ENCODE peak calls at places on chromosomes 16 and 17, in eight cellular contexts. One of them, this sample, is unnamed.

GRCh38 chr17:48340916-48341315 is 89.1 kb downstream of the SKAP1 start:
- DNase-seq in stomach: no peak
- DNase-seq in heart left ventricle: no peak
- DNase-seq in ovary: no peak
- DNase-seq in GM12878: no peak
- DNase-seq in body of pancreas: no peak
- DNase-seq in spleen: no peak
- DNase-seq in transverse colon: no peak
- DNase-seq in this sample: no peak

GRCh38 chr16:9479008-9479407 is 387.6 kb downstream of the HAPSTR1 start:
- DNase-seq in stomach: no peak
- DNase-seq in heart left ventricle: no peak
- DNase-seq in ovary: no peak
- DNase-seq in GM12878: no peak
- DNase-seq in body of pancreas: no peak
- DNase-seq in spleen: no peak
- DNase-seq in transverse colon: no peak
- DNase-seq in this sample: no peak

GRCh38 chr17:81025756-81026155 is 9.2 kb upstream of the BAIAP2 start:
- DNase-seq in stomach: no peak
- DNase-seq in heart left ventricle: peak; percentile 15
- DNase-seq in ovary: no peak
- DNase-seq in GM12878: no peak
- DNase-seq in body of pancreas: no peak
- DNase-seq in spleen: peak; percentile 68
- DNase-seq in transverse colon: no peak
- DNase-seq in this sample: no peak

GRCh38 chr16:17032332-17032731 is 438.4 kb downstream of the XYLT1 start:
- DNase-seq in stomach: no peak
- DNase-seq in heart left ventricle: no peak
- DNase-seq in ovary: no peak
- DNase-seq in GM12878: no peak
- DNase-seq in body of pancreas: no peak
- DNase-seq in spleen: no peak
- DNase-seq in transverse colon: no peak
- DNase-seq in this sample: no peak

GRCh38 chr17:82298538-82299421 is 18.6 kb downstream of the CD7 start:
- DNase-seq in stomach: no peak
- DNase-seq in heart left ventricle: no peak
- DNase-seq in ovary: no peak
- DNase-seq in GM12878: no peak
- DNase-seq in body of pancreas: no peak
- DNase-seq in spleen: no peak
- DNase-seq in transverse colon: no peak
- DNase-seq in this sample: no peak

GRCh38 chr16:4937782-4938682 is 1.1 kb upstream of the PPL start:
- DNase-seq in stomach: no peak
- DNase-seq in heart left ventricle: no peak
- DNase-seq in ovary: no peak
- DNase-seq in GM12878: no peak
- DNase-seq in body of pancreas: peak; percentile 51
- DNase-seq in spleen: no peak
- DNase-seq in transverse colon: peak; percentile 64
- DNase-seq in this sample: no peak

GRCh38 chr17:41538565-41538991 is 10.5 kb upstream of the KRT19 start:
- DNase-seq in stomach: no peak
- DNase-seq in heart left ventricle: no peak
- DNase-seq in ovary: no peak
- DNase-seq in GM12878: no peak
- DNase-seq in body of pancreas: no peak
- DNase-seq in spleen: peak; percentile 22
- DNase-seq in transverse colon: no peak
- DNase-seq in this sample: no peak

GRCh38 chr17:30360396-30360795 is 18.3 kb upstream of the CPD start:
- DNase-seq in stomach: no peak
- DNase-seq in heart left ventricle: no peak
- DNase-seq in ovary: no peak
- DNase-seq in GM12878: no peak
- DNase-seq in body of pancreas: no peak
- DNase-seq in spleen: no peak
- DNase-seq in transverse colon: no peak
- DNase-seq in this sample: no peak

GRCh38 chr16:1745900-1746692 is 25.2 kb downstream of the NME3 start:
- DNase-seq in stomach: no peak
- DNase-seq in heart left ventricle: no peak
- DNase-seq in ovary: no peak
- DNase-seq in GM12878: no peak
- DNase-seq in body of pancreas: no peak
- DNase-seq in spleen: no peak
- DNase-seq in transverse colon: no peak
- DNase-seq in this sample: no peak

GRCh38 chr16:73122604-73123386 is 74.9 kb upstream of the ZFHX3 start:
- DNase-seq in stomach: no peak
- DNase-seq in heart left ventricle: peak; percentile 66
- DNase-seq in ovary: no peak
- DNase-seq in GM12878: no peak
- DNase-seq in body of pancreas: no peak
- DNase-seq in spleen: no peak
- DNase-seq in transverse colon: no peak
- DNase-seq in this sample: no peak

GRCh38 chr16:82329504-82330192 is 159.6 kb upstream of the MPHOSPH6 start:
- DNase-seq in stomach: peak; percentile 82
- DNase-seq in heart left ventricle: no peak
- DNase-seq in ovary: no peak
- DNase-seq in GM12878: no peak
- DNase-seq in body of pancreas: peak; percentile 82
- DNase-seq in spleen: no peak
- DNase-seq in transverse colon: no peak
- DNase-seq in this sample: no peak

GRCh38 chr17:42676424-42677011 is at the start of gene PLEKHH3:
- DNase-seq in stomach: no peak
- DNase-seq in heart left ventricle: no peak
- DNase-seq in ovary: no peak
- DNase-seq in GM12878: no peak
- DNase-seq in body of pancreas: no peak
- DNase-seq in spleen: peak; percentile 85
- DNase-seq in transverse colon: no peak
- DNase-seq in this sample: no peak
- TF ChIP-seq POLR2A in stomach: no peak
- TF ChIP-seq POLR2A in heart left ventricle: peak; percentile 92
- TF ChIP-seq POLR2A in ovary: peak; percentile 86
- TF ChIP-seq POLR2A in GM12878: peak; percentile 69
- TF ChIP-seq POLR2A in body of pancreas: peak; percentile 81
- TF ChIP-seq POLR2A in spleen: no peak
- TF ChIP-seq POLR2A in transverse colon: peak; percentile 60
- TF ChIP-seq POLR2A in this sample: peak; percentile 92

GRCh38 chr17:61048398-61049106 is 351.1 kb upstream of the TBX2 start:
- DNase-seq in stomach: no peak
- DNase-seq in heart left ventricle: no peak
- DNase-seq in ovary: no peak
- DNase-seq in GM12878: no peak
- DNase-seq in body of pancreas: no peak
- DNase-seq in spleen: no peak
- DNase-seq in transverse colon: no peak
- DNase-seq in this sample: no peak
- H3K4me3 ChIP-seq in stomach: no peak overlapping the region
- H3K4me3 ChIP-seq in heart left ventricle: no peak overlapping the region
- H3K4me3 ChIP-seq in ovary: no peak overlapping the region
- H3K4me3 ChIP-seq in GM12878: no peak overlapping the region
- H3K4me3 ChIP-seq in body of pancreas: no peak overlapping the region
- H3K4me3 ChIP-seq in spleen: no peak overlapping the region
- H3K4me3 ChIP-seq in transverse colon: no peak overlapping the region
- H3K4me3 ChIP-seq in this sample: no peak overlapping the region

GRCh38 chr16:67720236-67720635 is 1.1 kb upstream of the GFOD2 start:
- DNase-seq in stomach: no peak
- DNase-seq in heart left ventricle: no peak
- DNase-seq in ovary: peak; percentile 19
- DNase-seq in GM12878: no peak
- DNase-seq in body of pancreas: no peak
- DNase-seq in spleen: no peak
- DNase-seq in transverse colon: no peak
- DNase-seq in this sample: no peak

GRCh38 chr16:67719778-67720144 is 645 bp upstream of the GFOD2 start:
- DNase-seq in stomach: no peak
- DNase-seq in heart left ventricle: peak; percentile 41
- DNase-seq in ovary: peak; percentile 31
- DNase-seq in GM12878: no peak
- DNase-seq in body of pancreas: peak; percentile 35
- DNase-seq in spleen: peak; percentile 51
- DNase-seq in transverse colon: peak; percentile 17
- DNase-seq in this sample: no peak

GRCh38 chr16:67718668-67719047 is 458 bp downstream of the GFOD2 start:
- DNase-seq in stomach: no peak
- DNase-seq in heart left ventricle: no peak
- DNase-seq in ovary: no peak
- DNase-seq in GM12878: no peak
- DNase-seq in body of pancreas: no peak
- DNase-seq in spleen: no peak
- DNase-seq in transverse colon: peak; percentile 11
- DNase-seq in this sample: no peak

GRCh38 chr16:67716097-67716496 is 3.0 kb downstream of the GFOD2 start:
- DNase-seq in stomach: no peak
- DNase-seq in heart left ventricle: no peak
- DNase-seq in ovary: no peak
- DNase-seq in GM12878: no peak
- DNase-seq in body of pancreas: no peak
- DNase-seq in spleen: no peak
- DNase-seq in transverse colon: no peak
- DNase-seq in this sample: no peak

DNA sequence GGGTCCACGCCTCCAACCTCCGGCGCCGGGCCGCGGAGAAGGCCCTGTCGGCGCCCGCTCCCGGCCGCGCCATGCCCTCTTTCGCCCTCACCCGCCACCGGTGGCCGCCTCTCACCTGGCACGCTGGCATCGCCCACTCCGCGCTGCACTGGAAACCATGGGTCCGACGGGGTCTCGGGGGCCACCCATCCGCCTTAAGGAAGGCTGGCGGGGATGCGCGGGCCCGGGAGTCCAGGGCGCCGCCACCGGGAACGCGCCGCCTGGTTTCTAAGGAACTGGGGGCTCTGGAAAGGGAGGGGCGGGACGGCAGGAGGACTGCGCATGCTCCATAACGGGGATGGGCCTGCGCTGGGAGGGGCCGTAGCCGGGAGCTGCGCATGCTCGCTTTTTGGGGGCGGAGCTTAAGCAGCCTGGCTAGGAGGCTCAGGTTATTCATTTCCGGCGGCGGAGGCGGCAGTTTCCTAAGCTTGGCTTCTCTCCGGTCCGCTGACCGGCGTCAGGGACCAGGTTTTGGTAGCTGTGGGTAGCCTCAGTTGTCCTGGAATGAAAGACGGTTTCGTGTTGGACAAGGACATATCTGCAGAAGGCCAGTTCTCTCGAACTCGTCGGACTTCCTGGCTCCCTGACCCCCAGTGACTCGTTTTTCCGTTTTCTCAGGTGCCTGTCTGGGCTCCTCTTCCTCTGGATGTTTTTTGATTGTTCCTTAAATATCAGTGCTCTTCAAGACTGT is at the start of gene GFOD2:
- DNase-seq in stomach: peak; percentile 97
- DNase-seq in heart left ventricle: peak; percentile 97
- DNase-seq in ovary: peak; percentile 98
- DNase-seq in GM12878: peak; percentile 79
- DNase-seq in body of pancreas: peak; percentile 97
- DNase-seq in spleen: peak; percentile 99
- DNase-seq in transverse colon: peak; percentile 98
- DNase-seq in this sample: peak; percentile 72
- TF ChIP-seq POLR2A in stomach: no peak
- TF ChIP-seq POLR2A in heart left ventricle: peak; percentile 94
- TF ChIP-seq POLR2A in ovary: peak; percentile 84
- TF ChIP-seq POLR2A in GM12878: peak; percentile 95
- TF ChIP-seq POLR2A in body of pancreas: peak; percentile 83
- TF ChIP-seq POLR2A in spleen: peak; percentile 66
- TF ChIP-seq POLR2A in transverse colon: peak; percentile 81
- TF ChIP-seq POLR2A in this sample: peak; percentile 86

GRCh38 chr16:65532846-65533245 is 411.0 kb upstream of the CDH11 start:
- DNase-seq in stomach: no peak
- DNase-seq in heart left ventricle: no peak
- DNase-seq in ovary: no peak
- DNase-seq in GM12878: no peak
- DNase-seq in body of pancreas: no peak
- DNase-seq in spleen: no peak
- DNase-seq in transverse colon: no peak
- DNase-seq in this sample: no peak

GRCh38 chr16:65532218-65532617 is 410.4 kb upstream of the CDH11 start:
- DNase-seq in stomach: no peak
- DNase-seq in heart left ventricle: no peak
- DNase-seq in ovary: no peak
- DNase-seq in GM12878: no peak
- DNase-seq in body of pancreas: no peak
- DNase-seq in spleen: no peak
- DNase-seq in transverse colon: no peak
- DNase-seq in this sample: no peak

GRCh38 chr16:65525743-65526142 is 403.9 kb upstream of the CDH11 start:
- DNase-seq in stomach: no peak
- DNase-seq in heart left ventricle: no peak
- DNase-seq in ovary: no peak
- DNase-seq in GM12878: no peak
- DNase-seq in body of pancreas: no peak
- DNase-seq in spleen: no peak
- DNase-seq in transverse colon: no peak
- DNase-seq in this sample: no peak

GRCh38 chr16:65534121-65534528 is 412.3 kb upstream of the CDH11 start:
- DNase-seq in stomach: no peak
- DNase-seq in heart left ventricle: no peak
- DNase-seq in ovary: no peak
- DNase-seq in GM12878: no peak
- DNase-seq in body of pancreas: no peak
- DNase-seq in spleen: no peak
- DNase-seq in transverse colon: no peak
- DNase-seq in this sample: no peak

GRCh38 chr16:65531475-65531874 is 409.6 kb upstream of the CDH11 start:
- DNase-seq in stomach: no peak
- DNase-seq in heart left ventricle: no peak
- DNase-seq in ovary: no peak
- DNase-seq in GM12878: no peak
- DNase-seq in body of pancreas: no peak
- DNase-seq in spleen: no peak
- DNase-seq in transverse colon: no peak
- DNase-seq in this sample: no peak
- H3K4me3 ChIP-seq in stomach: no peak overlapping the region
- H3K4me3 ChIP-seq in heart left ventricle: no peak overlapping the region
- H3K4me3 ChIP-seq in ovary: no peak overlapping the region
- H3K4me3 ChIP-seq in GM12878: no peak overlapping the region
- H3K4me3 ChIP-seq in body of pancreas: no peak overlapping the region
- H3K4me3 ChIP-seq in spleen: no peak overlapping the region
- H3K4me3 ChIP-seq in transverse colon: no peak overlapping the region
- H3K4me3 ChIP-seq in this sample: no peak overlapping the region

DNA sequence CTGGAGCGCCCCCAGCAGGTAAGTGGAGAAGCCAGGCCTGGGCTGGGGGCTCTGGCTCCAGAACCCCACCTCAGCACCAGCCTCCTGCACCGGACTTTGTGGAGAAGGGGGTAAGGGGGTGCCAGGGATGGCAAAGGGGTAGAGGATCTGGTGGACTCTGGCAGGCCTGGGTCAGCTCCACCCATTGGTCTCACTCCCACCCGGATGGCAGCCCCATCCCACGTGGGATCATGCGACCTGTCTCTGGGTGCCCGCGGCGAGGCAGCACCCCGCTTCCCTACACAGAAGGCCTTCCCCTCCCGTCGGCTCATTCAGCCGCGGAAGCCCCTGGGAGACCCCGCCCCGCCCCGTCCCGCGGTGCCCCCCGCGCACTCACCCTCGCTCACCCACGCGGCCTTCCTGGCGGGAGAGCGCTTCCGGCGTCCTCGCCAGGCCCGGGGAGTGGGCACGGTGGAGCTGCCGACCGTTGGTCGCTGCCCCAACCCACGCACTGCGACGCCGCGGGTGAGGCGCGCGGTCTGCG is 498 bp upstream of the PLEKHG4 start:
- DNase-seq in stomach: no peak
- DNase-seq in heart left ventricle: peak; percentile 20
- DNase-seq in ovary: no peak
- DNase-seq in GM12878: no peak
- DNase-seq in body of pancreas: peak; percentile 32
- DNase-seq in spleen: no peak
- DNase-seq in transverse colon: peak; percentile 40
- DNase-seq in this sample: no peak
- TF ChIP-seq POLR2A in stomach: no peak
- TF ChIP-seq POLR2A in heart left ventricle: no peak
- TF ChIP-seq POLR2A in ovary: no peak
- TF ChIP-seq POLR2A in GM12878: no peak
- TF ChIP-seq POLR2A in body of pancreas: no peak
- TF ChIP-seq POLR2A in spleen: no peak
- TF ChIP-seq POLR2A in transverse colon: no peak
- TF ChIP-seq POLR2A in this sample: no peak